ENCODE peak calls at places on chromosome 10, in seven cellular contexts. G is left ventricle myocardium inferior, H is kidney, J is A673, N is WERI-Rb-1, E is lung, O is spleen. T is an unnamed sample.

GRCh38 chr10:26970667-26971066 is 109.9 kb upstream of the ABI1 start:
- DNase-seq in H (no peak), J (no peak), N (no peak), O (no peak), G (no peak), E (no peak), T (no peak)

GRCh38 chr10:102231357-102232318 is 5.5 kb downstream of the ELOVL3 start:
- DNase-seq in G (peak), N (peak), J (peak), H (peak), O (peak), E (peak), T (peak)

GRCh38 chr10:282294-283139 is 147.3 kb downstream of the ZMYND11 start:
- DNase-seq in J (no peak), O (no peak), N (no peak), E (no peak), H (no peak), G (no peak), T (no peak)

GRCh38 chr10:83274088-83274487 is 865.2 kb upstream of the GHITM start:
- DNase-seq in N (no peak), G (no peak), H (no peak), E (no peak), O (no peak), J (no peak), T (no peak)

GRCh38 chr10:116671274-116671926 is 50.6 kb downstream of the PNLIPRP2 start:
- DNase-seq in H (no peak), J (no peak), E (no peak), G (no peak), N (no peak), O (no peak), T (no peak)

GRCh38 chr10:33235271-33235884 is 99.1 kb downstream of the NRP1 start:
- DNase-seq in G (no peak), E (no peak), N (no peak), J (no peak), H (no peak), O (no peak), T (no peak)

GRCh38 chr10:63783882-63784281 is 262.7 kb downstream of the REEP3 start:
- DNase-seq in H (no peak), O (no peak), G (no peak), J (no peak), N (no peak), E (no peak), T (no peak)

GRCh38 chr10:112526130-112526529 is 79.1 kb downstream of the VTI1A start:
- DNase-seq in G (no peak), O (no peak), H (no peak), E (no peak), J (no peak), N (no peak), T (no peak)

GRCh38 chr10:12910835-12911234 is 90.7 kb downstream of the CCDC3 start:
- DNase-seq in H (no peak), E (no peak), G (no peak), O (no peak), N (no peak), J (no peak), T (no peak)

GRCh38 chr10:27240891-27241639 is 468 bp upstream of the ACBD5 start:
- DNase-seq in H (peak), O (peak), E (no peak), G (peak), N (no peak), J (no peak), T (peak)

GRCh38 chr10:73992899-73993788 is 4.8 kb upstream of the VCL start:
- DNase-seq in G (no peak), H (no peak), E (no peak), N (no peak), J (no peak), O (no peak), T (no peak)

GRCh38 chr10:19987931-19988330 is 171.7 kb downstream of the PLXDC2 start:
- DNase-seq in H (no peak), O (no peak), J (peak), E (no peak), G (no peak), N (no peak), T (no peak)

GRCh38 chr10:95569368-95569767 is 8.2 kb upstream of the SORBS1 start:
- DNase-seq in O (no peak), G (no peak), J (no peak), H (no peak), E (no peak), N (no peak), T (no peak)

GRCh38 chr10:77586719-77587423 is 50.7 kb downstream of the KCNMA1 start:
- DNase-seq in J (no peak), O (peak), H (no peak), G (no peak), N (no peak), E (peak), T (peak)

GRCh38 chr10:15346440-15347141 is 24.5 kb downstream of the FAM171A1 start:
- DNase-seq in N (no peak), E (no peak), O (no peak), J (no peak), G (peak), H (no peak), T (no peak)

GRCh38 chr10:35378547-35379210 is 42.4 kb downstream of the CCNY start:
- DNase-seq in G (no peak), O (no peak), E (no peak), H (no peak), J (no peak), N (no peak), T (no peak)

GRCh38 chr10:118776960-118777359 is 22.2 kb upstream of the CACUL1 start:
- DNase-seq in E (no peak), J (no peak), G (no peak), O (no peak), N (no peak), H (no peak), T (no peak)

GRCh38 chr10:99996934-99997648 is 12.7 kb downstream of the DNMBP start:
- DNase-seq in E (no peak), G (no peak), J (peak), N (no peak), O (no peak), H (no peak), T (no peak)

GRCh38 chr10:72353963-72354355 is 760 bp downstream of the DNAJB12 start:
- DNase-seq in N (no peak), H (peak), O (peak), J (no peak), E (no peak), G (peak), T (no peak)

GRCh38 chr10:75211007-75211735 is 575 bp downstream of the VDAC2 start:
- DNase-seq in E (no peak), N (peak), J (peak), G (no peak), H (no peak), O (no peak), T (peak)

GRCh38 chr10:22503315-22504090 is 158.2 kb downstream of the SPAG6 start:
- DNase-seq in N (no peak), E (no peak), O (no peak), J (peak), G (no peak), H (no peak), T (no peak)

GRCh38 chr10:108653466-108653865 is 1269.8 kb downstream of the XPNPEP1 start:
- DNase-seq in G (no peak), O (no peak), N (no peak), E (no peak), H (no peak), J (no peak), T (no peak)

GRCh38 chr10:59595584-59595983 is 114.1 kb downstream of the SLC16A9 start:
- DNase-seq in E (no peak), J (no peak), N (no peak), G (no peak), O (no peak), H (no peak), T (no peak)

GRCh38 chr10:79184141-79184625 is 115.4 kb downstream of the ZMIZ1 start:
- DNase-seq in N (no peak), E (peak), H (peak), J (no peak), G (no peak), O (no peak), T (peak)

GRCh38 chr10:61130366-61130765 is 186.4 kb upstream of the RHOBTB1 start:
- DNase-seq in E (no peak), O (no peak), J (no peak), N (no peak), H (no peak), G (no peak), T (no peak)

GRCh38 chr10:131206136-131206995 is 105.2 kb downstream of the TCERG1L start:
- DNase-seq in N (no peak), G (no peak), E (no peak), O (peak), J (no peak), H (peak), T (no peak)

GRCh38 chr10:8052344-8052969 is 2.0 kb upstream of the GATA3 start:
- DNase-seq in O (no peak), H (no peak), G (no peak), E (no peak), N (no peak), J (no peak), T (no peak)

GRCh38 chr10:60821661-60822060 is 43.4 kb downstream of the CDK1 start:
- DNase-seq in H (no peak), O (no peak), E (no peak), J (no peak), N (no peak), G (no peak), T (no peak)

GRCh38 chr10:184911-185310 is 49.7 kb downstream of the ZMYND11 start:
- DNase-seq in N (no peak), G (no peak), O (no peak), E (no peak), J (peak), H (no peak), T (no peak)

GRCh38 chr10:6242089-6242488 is 39.4 kb downstream of the PFKFB3 start:
- DNase-seq in N (no peak), O (no peak), E (no peak), G (no peak), H (no peak), J (no peak), T (no peak)

GRCh38 chr10:83164134-83164533 is 975.2 kb upstream of the GHITM start:
- DNase-seq in O (no peak), H (no peak), N (no peak), G (no peak), J (no peak), E (no peak), T (no peak)

GRCh38 chr10:34256216-34256615 is 558.9 kb downstream of the PARD3 start:
- DNase-seq in J (no peak), E (no peak), N (no peak), H (no peak), O (no peak), G (no peak), T (peak)

GRCh38 chr10:3206516-3207157 is 34.1 kb upstream of the PITRM1 start:
- DNase-seq in J (no peak), O (no peak), G (no peak), E (no peak), N (no peak), H (no peak), T (no peak)

GRCh38 chr10:75051308-75051707 is 60.1 kb upstream of the SAMD8 start:
- DNase-seq in G (no peak), O (peak), E (no peak), H (no peak), N (no peak), J (no peak), T (no peak)

GRCh38 chr10:58590152-58590551 is 77.5 kb downstream of the BICC1 start:
- DNase-seq in N (no peak), E (no peak), O (no peak), G (no peak), H (peak), J (peak), T (peak)

GRCh38 chr10:58586282-58586681 is 73.6 kb downstream of the BICC1 start:
- DNase-seq in N (no peak), G (no peak), E (no peak), O (no peak), H (no peak), J (no peak), T (no peak)

GRCh38 chr10:58587676-58588075 is 75.0 kb downstream of the BICC1 start:
- DNase-seq in G (no peak), O (no peak), E (no peak), J (no peak), N (no peak), H (no peak), T (no peak)

GRCh38 chr10:58590924-58591323 is 78.3 kb downstream of the BICC1 start:
- DNase-seq in N (no peak), J (no peak), H (no peak), O (no peak), G (no peak), E (no peak), T (no peak)

DNA sequence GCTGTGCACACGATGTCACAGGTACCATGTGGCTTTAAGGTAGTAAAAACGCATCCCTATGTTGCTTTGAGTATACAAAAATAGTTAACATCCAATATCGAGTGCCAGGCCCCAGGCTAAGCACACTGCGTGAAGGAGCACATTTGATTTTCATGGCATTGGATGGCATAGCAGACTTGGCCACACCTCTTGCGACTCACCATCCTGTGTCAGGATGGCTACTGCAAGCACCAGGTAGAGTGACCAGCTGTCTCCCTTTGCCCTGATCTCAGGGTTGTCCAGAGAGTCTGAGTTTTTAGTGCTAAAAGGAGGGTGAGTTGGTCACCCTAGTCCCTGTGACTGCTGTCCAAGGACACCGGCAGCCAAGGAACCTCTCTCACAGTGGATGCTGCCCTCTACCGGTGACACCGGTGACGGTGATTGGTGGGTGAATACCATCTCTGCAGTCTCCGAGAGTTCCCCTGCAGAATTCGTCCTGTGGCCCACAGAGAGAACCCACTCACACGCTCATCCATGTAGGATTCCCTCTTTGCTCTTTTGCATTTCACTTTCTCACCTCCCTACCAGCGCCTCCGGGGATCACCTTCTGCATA is 76.1 kb downstream of the BICC1 start:
- DNase-seq in H (peak), O (no peak), J (no peak), N (peak), E (no peak), G (no peak), T (no peak)
- TF ChIP-seq CTCF in H (peak), O (no peak), J (no peak), N (no peak), E (no peak), G (peak), T (no peak)

GRCh38 chr10:18179901-18180300 is 39.7 kb downstream of the CACNB2 start:
- DNase-seq in H (no peak), O (no peak), E (no peak), J (peak), G (no peak), N (no peak), T (no peak)
- H3K4me3 ChIP-seq in H (no peak), O (no peak), E (no peak), J (peak), G (peak), N (no peak), T (no peak)

GRCh38 chr10:43695321-43695720 is 46.6 kb upstream of the ZNF32 start:
- DNase-seq in O (peak), E (no peak), G (no peak), N (no peak), J (no peak), H (no peak), T (no peak)
- TF ChIP-seq CTCF in O (no peak), E (no peak), G (no peak), N (no peak), J (no peak), H (no peak), T (no peak)

DNA sequence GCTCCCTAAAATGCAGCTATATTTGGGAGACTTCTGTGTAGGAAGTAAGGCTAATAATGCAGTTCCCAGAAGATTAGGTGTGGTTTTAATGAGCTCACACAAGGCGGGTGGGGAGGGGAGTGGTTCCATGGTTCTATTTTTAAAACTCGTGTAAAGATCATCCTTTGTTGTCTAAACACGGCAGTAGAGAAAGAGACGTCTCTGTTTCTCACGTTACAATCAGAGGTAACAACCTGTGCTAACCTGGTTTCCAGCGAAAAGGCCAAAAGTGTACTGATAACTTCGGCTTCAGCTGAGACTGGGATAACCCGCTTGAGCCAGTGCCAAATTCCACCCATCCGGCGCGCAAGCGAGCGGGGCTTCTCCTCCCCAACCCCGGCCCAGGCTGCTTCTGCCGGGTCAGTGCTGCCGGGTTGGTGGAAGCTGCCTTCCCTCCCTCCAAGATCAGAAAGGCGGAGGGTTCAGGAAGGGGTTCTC is 2.5 kb upstream of the MAP3K8 start:
- DNase-seq in O (peak), N (no peak), H (peak), G (peak), J (no peak), E (no peak), T (peak)
- H3K4me3 ChIP-seq in O (no peak), N (no peak), H (peak), G (peak), J (no peak), E (no peak), T (peak)

GRCh38 chr10:97185326-97186058 is at the start of gene SLIT1:
- DNase-seq in E (no peak), G (no peak), J (peak), H (peak), N (peak), O (peak), T (no peak)
- TF ChIP-seq CTCF in E (no peak), G (no peak), J (no peak), H (no peak), N (peak), O (no peak), T (no peak)

GRCh38 chr10:101019440-101019703 is 11.6 kb downstream of the PDZD7 start:
- DNase-seq in J (no peak), O (no peak), H (no peak), G (no peak), N (no peak), E (no peak), T (no peak)

GRCh38 chr10:101020427-101020826 is 10.5 kb downstream of the PDZD7 start:
- DNase-seq in H (no peak), N (no peak), J (no peak), G (no peak), O (no peak), E (no peak), T (no peak)

GRCh38 chr10:101022967-101023705 is 7.8 kb downstream of the PDZD7 start:
- DNase-seq in O (no peak), N (no peak), H (no peak), E (no peak), G (no peak), J (no peak), T (no peak)

GRCh38 chr10:101021239-101021638 is 9.7 kb downstream of the PDZD7 start:
- DNase-seq in J (no peak), O (no peak), G (no peak), H (no peak), N (no peak), E (no peak), T (no peak)

DNA sequence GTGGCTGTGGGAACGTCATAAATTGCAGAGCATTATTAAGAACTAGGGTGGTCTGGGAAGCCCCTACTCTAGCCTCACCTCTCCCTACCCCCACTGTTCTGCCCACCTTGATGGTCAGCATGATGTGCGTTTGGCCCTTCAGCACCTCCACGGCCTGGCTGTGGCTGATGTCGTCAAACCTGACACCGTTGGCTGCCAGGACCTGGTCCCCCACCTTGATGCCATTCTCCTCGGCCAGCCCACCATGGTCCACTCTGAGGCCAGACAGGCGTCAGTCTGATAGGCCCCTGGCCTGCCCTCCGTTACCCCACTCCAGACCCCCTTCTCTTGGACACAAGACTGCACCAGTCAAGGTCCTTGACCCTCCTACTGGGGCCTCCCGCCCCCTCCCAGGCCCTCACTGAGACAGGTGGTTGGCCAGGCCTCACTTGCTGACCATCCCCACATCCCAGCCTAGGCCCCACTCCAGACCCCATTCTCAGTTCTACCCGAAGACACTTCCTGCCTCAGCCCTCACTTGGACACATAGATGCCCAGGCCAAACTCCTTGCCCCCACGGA is 9.2 kb downstream of the PDZD7 start:
- DNase-seq in J (no peak), N (no peak), H (no peak), E (no peak), O (no peak), G (no peak), T (no peak)
- H3K4me3 ChIP-seq in J (no peak), N (no peak), H (no peak), E (no peak), O (no peak), G (no peak), T (no peak)

GRCh38 chr10:126160971-126161630 is 227.2 kb downstream of the ADAM12 start:
- DNase-seq in O (no peak), H (no peak), N (peak), J (no peak), G (no peak), E (no peak), T (no peak)
- TF ChIP-seq CTCF in O (no peak), H (peak), N (peak), J (peak), G (peak), E (no peak), T (no peak)

GRCh38 chr10:114179148-114179547 is at the start of gene TDRD1:
- DNase-seq in G (no peak), E (no peak), N (no peak), H (no peak), J (no peak), O (no peak), T (no peak)
- H3K4me3 ChIP-seq in G (no peak), E (no peak), N (no peak), H (no peak), J (no peak), O (no peak), T (no peak)

DNA sequence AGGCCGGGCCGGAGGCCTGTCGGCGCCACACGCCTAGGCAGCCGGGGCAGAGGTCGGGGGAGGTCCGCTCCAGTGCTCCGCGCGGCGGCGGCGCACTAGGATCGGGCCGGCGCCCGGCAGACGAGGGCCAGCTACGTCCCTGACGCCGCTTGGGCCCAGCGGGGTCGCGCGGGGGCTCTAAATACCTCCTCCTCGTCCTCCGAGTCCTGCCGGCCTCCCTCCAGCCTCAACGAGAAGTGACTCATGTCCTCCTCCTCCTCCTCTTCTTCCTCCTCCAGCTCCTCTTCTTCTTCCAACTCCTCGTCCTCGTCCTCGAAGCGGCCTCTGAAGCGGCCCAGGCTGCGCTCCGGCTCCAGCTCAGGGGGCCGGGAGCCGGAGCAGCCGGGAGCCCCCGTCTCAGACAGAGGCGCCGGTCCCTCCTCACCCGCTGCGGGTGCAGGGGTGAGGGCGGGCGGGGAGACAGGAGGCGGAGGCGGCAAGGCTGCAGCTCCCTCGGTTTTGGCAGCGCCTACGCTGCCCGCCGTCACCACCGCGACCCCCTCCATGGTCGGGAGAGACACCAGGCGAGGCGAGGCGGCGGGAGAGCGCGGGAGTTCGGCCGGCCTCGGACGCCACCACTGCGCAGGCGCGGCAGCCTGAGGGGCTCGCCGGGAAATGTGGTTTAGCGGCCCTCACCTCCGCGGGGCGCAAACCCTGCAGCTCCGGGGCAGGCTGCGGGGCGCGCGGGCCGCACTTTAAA is at the start of gene PCGF6:
- DNase-seq in J (peak), O (peak), G (peak), H (peak), N (peak), E (peak), T (peak)
- TF ChIP-seq CTCF in J (no peak), O (no peak), G (peak), H (no peak), N (peak), E (no peak), T (no peak)

T was measured in colonic mucosa.